ENCODE peak calls at places on chromosomes 13 and 19, in four cellular contexts. Y is mesendoderm, R is H9, Z is neuronal stem cell. E is an unnamed sample.

GRCh38 chr13:91115776-91116175 is 231.7 kb upstream of the MIR17HG start:
- DNase-seq in Y (no peak), R (no peak), Z (no peak), E (no peak)

GRCh38 chr13:100495455-100495854 is 93.1 kb downstream of the GGACT start:
- DNase-seq in Y (no peak), R (no peak), Z (no peak), E (no peak)

GRCh38 chr19:8835877-8836276 is 3.7 kb downstream of the MBD3L1 start:
- DNase-seq in Y (no peak), R (no peak), Z (no peak), E (no peak)

GRCh38 chr19:55830656-55831055 is 1.1 kb downstream of the NLRP11 start:
- DNase-seq in Y (no peak), R (no peak), Z (no peak), E (no peak)

GRCh38 chr13:101473458-101473857 is 21.0 kb downstream of the ITGBL1 start:
- DNase-seq in Y (no peak), R (no peak), Z (no peak), E (peak)

GRCh38 chr19:45887311-45887710 is 1.4 kb upstream of the IRF2BP1 start:
- DNase-seq in Y (no peak), R (no peak), Z (no peak), E (no peak)

GRCh38 chr19:4816388-4817165 is 14.9 kb downstream of the TICAM1 start:
- DNase-seq in Y (no peak), R (no peak), Z (no peak), E (no peak)

GRCh38 chr13:93249259-93249917 is 22.8 kb downstream of the GPC6 start:
- DNase-seq in Y (peak), R (no peak), Z (no peak), E (peak)

GRCh38 chr13:114141261-114141996 is 9.0 kb upstream of the RASA3 start:
- DNase-seq in Y (no peak), R (no peak), Z (no peak), E (no peak)

GRCh38 chr13:46516624-46517318 is 36.2 kb upstream of the LRCH1 start:
- DNase-seq in Y (no peak), R (no peak), Z (no peak), E (no peak)

GRCh38 chr13:94416454-94417080 is 62.9 kb downstream of the DCT start:
- DNase-seq in Y (peak), R (peak), Z (peak), E (peak)

GRCh38 chr19:53091413-53091812 is 11.8 kb downstream of the ZNF160 start:
- DNase-seq in Y (peak), R (peak), Z (no peak), E (no peak)

GRCh38 chr13:108269601-108270328 is at the start of gene TNFSF13B:
- DNase-seq in Y (peak), R (peak), Z (no peak), E (peak)

GRCh38 chr13:32838985-32839384 is 177.2 kb upstream of the KL start:
- DNase-seq in Y (no peak), R (no peak), Z (no peak), E (peak)

GRCh38 chr19:32336259-32337111 is 8.9 kb upstream of the ZNF507 start:
- DNase-seq in Y (no peak), R (no peak), Z (no peak), E (peak)

GRCh38 chr19:28242317-28242927 is 970.5 kb downstream of the UQCRFS1 start:
- DNase-seq in Y (peak), R (peak), Z (peak), E (no peak)

GRCh38 chr13:66835040-66835628 is 395.0 kb downstream of the PCDH9 start:
- DNase-seq in Y (peak), R (no peak), Z (no peak), E (peak)

GRCh38 chr19:9144920-9145319 is 4.7 kb downstream of the ZNF317 start:
- DNase-seq in Y (peak), R (no peak), Z (no peak), E (no peak)

GRCh38 chr13:26941345-26942174 is 181.0 kb upstream of the GPR12 start:
- DNase-seq in Y (no peak), R (no peak), Z (no peak), E (peak)

GRCh38 chr13:38783992-38784875 is 97.4 kb downstream of the FREM2 start:
- DNase-seq in Y (no peak), R (no peak), Z (no peak), E (no peak)

GRCh38 chr19:17947815-17948473 is 15.1 kb downstream of the CCDC124 start:
- DNase-seq in Y (peak), R (peak), Z (peak), E (peak)

GRCh38 chr19:46408611-46409039 is 4.7 kb downstream of the CCDC8 start:
- DNase-seq in Y (peak), R (no peak), Z (no peak), E (peak)

GRCh38 chr13:24512208-24513068 is at the start of gene PARP4:
- DNase-seq in Y (peak), R (peak), Z (peak), E (peak)

GRCh38 chr13:99124046-99124400 is 76.6 kb upstream of the UBAC2 start:
- DNase-seq in Y (no peak), R (no peak), Z (no peak), E (no peak)

GRCh38 chr13:21673592-21674270 is 2.9 kb downstream of the FGF9 start:
- DNase-seq in Y (peak), R (peak), Z (peak), E (peak)

GRCh38 chr13:74871671-74872070 is 610.3 kb downstream of the TBC1D4 start:
- DNase-seq in Y (no peak), R (no peak), Z (no peak), E (no peak)

GRCh38 chr19:41918653-41919244 is 9.5 kb downstream of the ERFL start:
- DNase-seq in Y (no peak), R (no peak), Z (no peak), E (no peak)

GRCh38 chr13:43546260-43546659 is 240.5 kb downstream of the ENOX1 start:
- DNase-seq in Y (peak), R (no peak), Z (no peak), E (no peak)

GRCh38 chr19:53101518-53101917 is 1.7 kb downstream of the ZNF160 start:
- DNase-seq in Y (peak), R (no peak), Z (no peak), E (peak)

GRCh38 chr13:101579291-101579802 is 126.9 kb downstream of the ITGBL1 start:
- DNase-seq in Y (no peak), R (no peak), Z (no peak), E (peak)

GRCh38 chr13:46896346-46897138 is at the start of gene HTR2A:
- DNase-seq in Y (no peak), R (no peak), Z (no peak), E (peak)

GRCh38 chr13:50437252-50437651 is 406.2 kb downstream of the DLEU7 start:
- DNase-seq in Y (no peak), R (no peak), Z (no peak), E (peak)
- H3K23ac ChIP-seq in Y (no peak), R (no peak), Z (no peak), E (no peak)

DNA sequence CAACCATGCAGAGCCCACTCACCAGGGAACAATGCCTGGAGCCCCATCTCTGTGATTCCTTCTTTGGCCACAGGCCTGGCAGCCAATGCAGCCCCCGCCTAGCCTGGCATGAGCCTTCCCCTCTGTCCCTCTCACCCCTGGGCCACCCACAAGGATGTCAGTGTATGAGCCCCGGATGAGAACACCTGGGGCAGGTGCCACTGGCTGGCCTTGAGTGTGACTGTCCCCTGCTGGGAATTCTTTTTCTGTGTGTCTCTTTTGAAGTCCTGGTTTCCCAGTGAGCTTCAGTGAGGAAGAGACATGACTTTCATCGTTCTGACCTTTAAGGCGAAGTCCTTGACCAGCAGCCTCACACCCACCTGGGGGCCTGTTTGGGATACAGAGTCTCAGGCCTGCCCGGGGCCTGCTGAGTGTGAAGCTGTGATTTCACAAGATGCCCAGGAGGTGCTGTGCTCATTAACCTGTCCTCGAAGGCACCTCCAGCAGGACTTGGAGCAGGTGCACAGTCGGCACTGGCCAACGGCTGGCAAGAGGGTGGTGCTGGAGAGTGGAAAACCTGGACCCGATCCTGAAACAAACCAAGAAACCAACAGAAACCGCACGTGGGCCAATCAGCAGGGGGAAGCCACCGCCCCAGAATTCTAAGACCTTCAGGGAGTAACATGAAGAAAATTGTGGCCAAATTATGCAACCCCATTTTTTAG is 27.4 kb upstream of the SPACA7 start:
- DNase-seq in Y (no peak), R (no peak), Z (no peak), E (no peak)
- H2AK5ac ChIP-seq in Y (no peak), R (no peak), Z (peak), E (no peak)

DNA sequence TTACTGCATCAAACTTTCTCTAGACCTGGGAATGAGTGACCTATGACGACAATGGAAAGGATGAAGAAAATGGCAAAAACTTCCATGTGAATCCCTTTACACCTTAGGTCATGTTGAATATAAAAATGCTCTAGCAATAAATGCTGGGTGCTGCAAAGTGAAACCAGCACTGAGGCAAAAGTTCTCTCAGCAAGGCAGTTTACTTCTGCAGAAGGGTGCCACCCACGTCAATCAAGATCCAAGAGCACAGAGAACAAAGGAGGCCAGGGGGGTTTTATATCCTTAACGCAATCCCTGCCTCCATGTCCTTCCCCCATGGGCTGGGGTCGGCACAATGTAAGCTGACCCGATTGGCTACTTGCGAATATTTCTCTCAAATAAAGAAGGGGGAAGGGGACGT is 38.7 kb downstream of the ZNF333 start:
- DNase-seq in Y (no peak), R (no peak), Z (no peak), E (no peak)
- H3K23ac ChIP-seq in Y (no peak), R (no peak), Z (no peak), E (no peak)

GRCh38 chr19:6464070-6464873 is at the start of gene CRB3:
- DNase-seq in Y (peak), R (peak), Z (no peak), E (no peak)

GRCh38 chr19:6465663-6466062 is 1.6 kb downstream of the CRB3 start:
- DNase-seq in Y (no peak), R (no peak), Z (no peak), E (no peak)

GRCh38 chr19:6467384-6467783 is 3.3 kb downstream of the CRB3 start:
- DNase-seq in Y (no peak), R (no peak), Z (no peak), E (no peak)

GRCh38 chr19:6466526-6467248 is 2.6 kb downstream of the CRB3 start:
- DNase-seq in Y (no peak), R (no peak), Z (no peak), E (no peak)

DNA sequence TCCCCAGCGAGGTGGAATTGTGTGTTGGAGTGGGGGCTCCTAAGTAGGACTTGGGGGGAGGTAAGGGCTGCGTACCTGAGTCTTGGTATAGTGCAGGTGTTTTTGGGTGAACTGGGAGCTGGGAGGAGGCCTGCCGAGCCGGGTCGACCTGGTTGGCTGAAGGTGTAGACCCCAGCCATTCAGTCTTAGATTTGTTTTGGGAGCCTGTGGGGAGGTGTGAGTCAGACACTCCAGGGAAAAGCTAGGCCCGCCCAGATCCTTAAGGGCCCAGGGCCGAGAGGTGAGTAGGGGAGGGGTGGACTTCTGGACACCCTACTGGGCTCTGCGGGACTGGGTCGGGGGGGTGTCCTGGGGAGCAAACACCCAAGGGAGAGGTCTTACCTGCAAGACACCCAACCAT is 935 bp downstream of the CRB3 start:
- DNase-seq in Y (no peak), R (no peak), Z (no peak), E (no peak)
- H2AK5ac ChIP-seq in Y (no peak), R (no peak), Z (peak), E (no peak)

GRCh38 chr19:38647368-38647965 is at the start of gene ACTN4:
- DNase-seq in Y (peak), R (peak), Z (peak), E (peak)

GRCh38 chr19:38649305-38650179 is 2.1 kb downstream of the ACTN4 start:
- DNase-seq in Y (no peak), R (no peak), Z (no peak), E (no peak)

GRCh38 chr19:38648789-38649304 is 1.4 kb downstream of the ACTN4 start:
- DNase-seq in Y (no peak), R (no peak), Z (no peak), E (no peak)

GRCh38 chr19:38650180-38650775 is 2.8 kb downstream of the ACTN4 start:
- DNase-seq in Y (no peak), R (no peak), Z (no peak), E (no peak)

GRCh38 chr19:38647966-38648788 is 728 bp downstream of the ACTN4 start:
- DNase-seq in Y (no peak), R (no peak), Z (no peak), E (no peak)
- H3K23ac ChIP-seq in Y (no peak), R (no peak), Z (peak), E (peak)

GRCh38 chr19:13806728-13807127 is 11.5 kb downstream of the ZSWIM4 start:
- DNase-seq in Y (no peak), R (no peak), Z (no peak), E (no peak)

GRCh38 chr19:13807421-13808021 is 12.3 kb downstream of the ZSWIM4 start:
- DNase-seq in Y (no peak), R (no peak), Z (no peak), E (no peak)

GRCh38 chr19:13799669-13800068 is 4.4 kb downstream of the ZSWIM4 start:
- DNase-seq in Y (no peak), R (no peak), Z (no peak), E (no peak)

GRCh38 chr19:13804830-13805683 is 9.8 kb downstream of the ZSWIM4 start:
- DNase-seq in Y (peak), R (peak), Z (no peak), E (no peak)

DNA sequence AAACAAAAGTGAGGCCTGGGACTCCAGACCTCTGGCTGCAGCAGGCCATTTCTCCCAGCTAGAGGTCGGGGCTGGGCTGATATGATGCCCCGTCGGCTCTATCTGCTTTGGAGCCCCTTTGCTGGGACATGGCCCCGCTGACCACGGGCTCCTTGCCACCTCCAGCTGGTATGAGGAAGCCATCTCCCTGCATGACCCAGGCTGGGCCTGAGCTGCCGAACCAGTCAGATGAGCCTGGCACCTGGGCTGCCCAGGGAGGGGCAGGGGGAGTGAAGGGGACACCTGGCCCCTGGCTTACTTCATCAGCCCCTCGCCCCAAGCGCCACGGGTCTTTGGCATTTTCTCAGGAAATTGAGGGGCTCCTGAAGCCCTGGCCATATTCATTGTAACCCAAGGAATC is 7.8 kb downstream of the ZSWIM4 start:
- DNase-seq in Y (no peak), R (no peak), Z (no peak), E (no peak)
- H2AK5ac ChIP-seq in Y (no peak), R (no peak), Z (no peak), E (no peak)

DNA sequence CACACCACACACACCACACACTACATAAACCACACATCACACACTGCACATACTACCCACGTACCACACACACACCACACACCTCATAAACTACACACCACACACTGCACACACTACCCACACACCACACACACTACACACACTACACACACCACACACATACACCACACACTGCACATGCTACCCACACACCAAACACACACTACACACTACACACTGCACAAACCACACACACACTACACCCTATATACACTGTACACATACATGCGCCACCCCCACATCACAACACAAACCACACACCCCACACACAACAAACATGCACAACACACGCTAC is 5.5 kb downstream of the MAG start:
- DNase-seq in Y (no peak), R (no peak), Z (no peak), E (no peak)
- H3K23ac ChIP-seq in Y (no peak), R (no peak), Z (peak), E (no peak)

E was measured in IMR-90.